ENCODE peak calls at places on chromosomes 6 and 20, in four cellular contexts. G, K, T and N are unnamed samples.
A peak's percentile ranks its signal among the peaks of the same experiment; 100 is the strongest.

GRCh38 chr20:48131581-48131980 is 346.3 kb upstream of the SULF2 start:
- DNase-seq in K (no peak), G (no peak), T (no peak), N (no peak)

GRCh38 chr20:49657118-49657901 is 56.4 kb downstream of the B4GALT5 start:
- DNase-seq in G (no peak), K (no peak), T (no peak), N (peak; percentile 85)

GRCh38 chr20:21113697-21114096 is 7.5 kb upstream of the LINC00237 start:
- DNase-seq in G (no peak), T (no peak), K (no peak), N (no peak)

GRCh38 chr20:35742741-35743523 is 872 bp upstream of the RBM39 start:
- DNase-seq in K (no peak), T (peak; percentile 31), G (peak; percentile 13), N (peak; percentile 34)

GRCh38 chr6:73802366-73802765 is 106.4 kb downstream of the CD109 start:
- DNase-seq in K (no peak), G (no peak), T (no peak), N (peak; percentile 41)

GRCh38 chr6:52639493-52639892 is 31.4 kb upstream of the TMEM14A start:
- DNase-seq in K (no peak), T (no peak), G (no peak), N (no peak)

GRCh38 chr6:166588691-166589333 is 2.3 kb upstream of the RAMACL start:
- DNase-seq in T (no peak), K (no peak), G (no peak), N (peak; percentile 67)

GRCh38 chr6:163745566-163746400 is 331.3 kb downstream of the QKI start:
- DNase-seq in G (peak; percentile 20), K (no peak), T (peak; percentile 81), N (peak; percentile 85)

GRCh38 chr20:52896348-52896747 is 75.8 kb upstream of the TSHZ2 start:
- DNase-seq in G (no peak), K (no peak), T (no peak), N (peak; percentile 6)

GRCh38 chr6:85392379-85392778 is 57.5 kb upstream of the NT5E start:
- DNase-seq in G (no peak), K (no peak), T (no peak), N (no peak)

GRCh38 chr6:130982060-130982459 is 81.0 kb downstream of the EPB41L2 start:
- DNase-seq in K (no peak), G (no peak), T (no peak), N (no peak)

GRCh38 chr6:40417031-40417430 is 170.1 kb downstream of the LRFN2 start:
- DNase-seq in T (no peak), G (no peak), K (no peak), N (no peak)

GRCh38 chr6:150881911-150882481 is 16.5 kb downstream of the MTHFD1L start:
- DNase-seq in G (peak; percentile 82), T (peak; percentile 71), K (no peak), N (peak; percentile 96)

GRCh38 chr6:77368660-77369313 is 94.5 kb downstream of the HTR1B start:
- DNase-seq in T (peak; percentile 28), K (peak; percentile 18), G (peak; percentile 46), N (peak; percentile 60)

GRCh38 chr6:71124340-71124739 is 164.3 kb upstream of the OGFRL1 start:
- DNase-seq in T (no peak), G (no peak), K (no peak), N (no peak)

GRCh38 chr6:122033564-122034181 is 365.8 kb upstream of the HSF2 start:
- DNase-seq in K (peak; percentile 49), G (peak; percentile 82), T (peak; percentile 76), N (peak; percentile 81)

GRCh38 chr6:33577718-33578117 is 2.4 kb downstream of the BAK1 start:
- DNase-seq in K (no peak), T (no peak), G (no peak), N (no peak)

GRCh38 chr20:10940941-10941340 is 267.1 kb upstream of the JAG1 start:
- DNase-seq in K (no peak), G (no peak), T (no peak), N (no peak)

GRCh38 chr6:147852772-147853171 is 344.3 kb downstream of the SAMD5 start:
- DNase-seq in G (no peak), T (no peak), K (no peak), N (peak; percentile 10)

GRCh38 chr6:74166849-74167248 is 470.8 kb downstream of the CD109 start:
- DNase-seq in K (no peak), T (peak; percentile 11), G (no peak), N (peak; percentile 6)

GRCh38 chr6:145929037-145929633 is 35.0 kb downstream of the SHPRH start:
- DNase-seq in G (peak; percentile 53), K (peak; percentile 7), T (peak; percentile 58), N (peak; percentile 60)

GRCh38 chr6:30824698-30825097 is 59.6 kb upstream of the DDR1 start:
- DNase-seq in K (no peak), T (no peak), G (no peak), N (no peak)

GRCh38 chr6:52499681-52500239 is 77.1 kb downstream of the TRAM2 start:
- DNase-seq in G (no peak), T (no peak), K (no peak), N (no peak)

GRCh38 chr6:12602951-12603710 is 113.4 kb upstream of the PHACTR1 start:
- DNase-seq in T (peak; percentile 70), K (peak; percentile 28), G (peak; percentile 63), N (peak; percentile 83)

GRCh38 chr20:13839421-13840092 is 54.7 kb downstream of the NDUFAF5 start:
- DNase-seq in G (peak; percentile 58), K (no peak), T (no peak), N (peak; percentile 91)

GRCh38 chr6:72534236-72534635 is 87.6 kb upstream of the KCNQ5 start:
- DNase-seq in G (no peak), K (no peak), T (no peak), N (peak; percentile 12)

GRCh38 chr6:170222498-170223471 is 68.1 kb downstream of the DLL1 start:
- DNase-seq in K (no peak), G (peak; percentile 50), T (no peak), N (no peak)

GRCh38 chr6:148566664-148567350 is 180.0 kb upstream of the UST start:
- DNase-seq in T (no peak), G (no peak), K (no peak), N (peak; percentile 36)

GRCh38 chr20:46350201-46350985 is 42.1 kb upstream of the CDH22 start:
- DNase-seq in K (no peak), T (peak; percentile 76), G (peak; percentile 60), N (peak; percentile 89)
- TF ChIP-seq EZH2phosphoT487 in K (no peak), T (no peak), G (no peak), N (no peak)

GRCh38 chr6:138692978-138693909 is 80.3 kb upstream of the CCDC28A start:
- DNase-seq in T (peak; percentile 84), G (peak; percentile 88), K (peak; percentile 48), N (peak; percentile 62)
- TF ChIP-seq EZH2 in T (no peak), G (no peak), K (no peak), N (no peak)

GRCh38 chr6:23659125-23659524 is 466.9 kb upstream of the NRSN1 start:
- DNase-seq in T (peak; percentile 74), G (peak; percentile 72), K (no peak), N (peak; percentile 9)
- TF ChIP-seq EZH2phosphoT487 in T (no peak), G (no peak), K (no peak), N (no peak)

GRCh38 chr20:18056174-18057105 is 1.3 kb downstream of the OVOL2 start:
- DNase-seq in G (peak; percentile 70), K (no peak), T (peak; percentile 57), N (peak; percentile 25)
- TF ChIP-seq EZH2 in G (peak; percentile 70), K (no peak), T (peak; percentile 6), N (no peak)

GRCh38 chr20:1272368-1273155 is 6.5 kb downstream of the SNPH start:
- DNase-seq in K (no peak), G (no peak), T (no peak), N (no peak)
- TF ChIP-seq EZH2phosphoT487 in K (no peak), G (no peak), T (no peak), N (no peak)

GRCh38 chr20:64219202-64219601 is 36.3 kb upstream of the PCMTD2 start:
- DNase-seq in K (no peak), T (no peak), G (no peak), N (peak; percentile 64)
- TF ChIP-seq EZH2 in K (no peak), T (no peak), G (no peak), N (no peak)